ENCODE peak calls at places on chromosome 14, in four cellular contexts. One of them, this sample, is unnamed.

GRCh38 chr14:52003324-52003723 is 14.0 kb downstream of the RTRAF start:
- DNase-seq in HepG2: no peak
- DNase-seq in H1: no peak
- DNase-seq in K562: no peak
- DNase-seq in this sample: no peak

GRCh38 chr14:90023176-90023896 is 38.5 kb upstream of the KCNK13 start:
- DNase-seq in H1: no peak
- DNase-seq in K562: no peak
- DNase-seq in HepG2: no peak
- DNase-seq in this sample: no peak

GRCh38 chr14:41607966-41608663 is 1.4 kb downstream of the LRFN5 start:
- DNase-seq in H1: no peak
- DNase-seq in K562: no peak
- DNase-seq in HepG2: no peak
- DNase-seq in this sample: no peak

GRCh38 chr14:100567009-100567876 is 20.0 kb downstream of the BEGAIN start:
- DNase-seq in H1: no peak
- DNase-seq in HepG2: no peak
- DNase-seq in K562: no peak
- DNase-seq in this sample: no peak

GRCh38 chr14:94599656-94600004 is 12.6 kb upstream of the SERPINA3 start:
- DNase-seq in K562: no peak
- DNase-seq in H1: no peak
- DNase-seq in HepG2: no peak
- DNase-seq in this sample: peak

GRCh38 chr14:58200480-58200841 is 512 bp downstream of the ACTR10 start:
- DNase-seq in H1: no peak
- DNase-seq in K562: no peak
- DNase-seq in HepG2: no peak
- DNase-seq in this sample: no peak

GRCh38 chr14:45284802-45285201 is 31.8 kb upstream of the MIS18BP1 start:
- DNase-seq in H1: no peak
- DNase-seq in K562: peak
- DNase-seq in HepG2: no peak
- DNase-seq in this sample: peak

GRCh38 chr14:77791225-77791600 is 8.7 kb upstream of the ADCK1 start:
- DNase-seq in HepG2: peak
- DNase-seq in K562: no peak
- DNase-seq in H1: no peak
- DNase-seq in this sample: no peak

GRCh38 chr14:34733245-34733644 is 18.9 kb upstream of the CFL2 start:
- DNase-seq in K562: no peak
- DNase-seq in HepG2: no peak
- DNase-seq in H1: no peak
- DNase-seq in this sample: no peak
- TF ChIP-seq EP300 in K562: no peak
- TF ChIP-seq EP300 in HepG2: no peak
- TF ChIP-seq EP300 in H1: no peak
- TF ChIP-seq EP300 in this sample: no peak

GRCh38 chr14:80491131-80491530 is 279.8 kb upstream of the DIO2 start:
- DNase-seq in K562: no peak
- DNase-seq in HepG2: peak
- DNase-seq in H1: peak
- DNase-seq in this sample: no peak
- TF ChIP-seq MAFK in K562: no peak
- TF ChIP-seq MAFK in HepG2: no peak
- TF ChIP-seq MAFK in H1: no peak
- TF ChIP-seq MAFK in this sample: no peak

GRCh38 chr14:102078840-102079699 is 7.8 kb downstream of the HSP90AA1 start:
- DNase-seq in H1: no peak
- DNase-seq in K562: no peak
- DNase-seq in HepG2: no peak
- DNase-seq in this sample: no peak

GRCh38 chr14:102081231-102082080 is 5.4 kb downstream of the HSP90AA1 start:
- DNase-seq in K562: no peak
- DNase-seq in HepG2: no peak
- DNase-seq in H1: no peak
- DNase-seq in this sample: no peak

GRCh38 chr14:102078344-102078743 is 8.5 kb downstream of the HSP90AA1 start:
- DNase-seq in H1: no peak
- DNase-seq in HepG2: no peak
- DNase-seq in K562: no peak
- DNase-seq in this sample: no peak

GRCh38 chr14:102080183-102081080 is 6.4 kb downstream of the HSP90AA1 start:
- DNase-seq in H1: no peak
- DNase-seq in K562: no peak
- DNase-seq in HepG2: no peak
- DNase-seq in this sample: no peak

DNA sequence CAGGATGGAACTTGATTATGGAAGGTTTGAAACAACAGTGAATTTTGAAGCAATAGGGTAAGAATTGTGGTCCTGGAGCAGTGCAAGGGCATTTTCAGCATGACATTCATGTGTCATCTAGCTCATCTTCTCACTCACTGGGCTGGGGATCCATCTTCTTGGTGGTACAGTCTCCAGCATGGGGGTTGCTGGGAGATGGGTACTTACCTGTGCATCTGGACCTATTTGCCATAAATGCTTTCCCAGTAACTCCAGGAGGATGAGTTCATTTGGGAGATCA is 7.2 kb downstream of the HSP90AA1 start:
- DNase-seq in K562: no peak
- DNase-seq in H1: no peak
- DNase-seq in HepG2: no peak
- DNase-seq in this sample: no peak
- TF ChIP-seq CTCF in K562: no peak
- TF ChIP-seq CTCF in H1: no peak
- TF ChIP-seq CTCF in HepG2: no peak
- TF ChIP-seq CTCF in this sample: no peak

GRCh38 chr14:24114536-24115450 is at the start of the genes DCAF11 and NRL:
- DNase-seq in K562: peak
- DNase-seq in H1: peak
- DNase-seq in HepG2: peak
- DNase-seq in this sample: peak
- TF ChIP-seq EP300 in K562: no peak
- TF ChIP-seq EP300 in H1: no peak
- TF ChIP-seq EP300 in HepG2: peak
- TF ChIP-seq EP300 in this sample: no peak

DNA sequence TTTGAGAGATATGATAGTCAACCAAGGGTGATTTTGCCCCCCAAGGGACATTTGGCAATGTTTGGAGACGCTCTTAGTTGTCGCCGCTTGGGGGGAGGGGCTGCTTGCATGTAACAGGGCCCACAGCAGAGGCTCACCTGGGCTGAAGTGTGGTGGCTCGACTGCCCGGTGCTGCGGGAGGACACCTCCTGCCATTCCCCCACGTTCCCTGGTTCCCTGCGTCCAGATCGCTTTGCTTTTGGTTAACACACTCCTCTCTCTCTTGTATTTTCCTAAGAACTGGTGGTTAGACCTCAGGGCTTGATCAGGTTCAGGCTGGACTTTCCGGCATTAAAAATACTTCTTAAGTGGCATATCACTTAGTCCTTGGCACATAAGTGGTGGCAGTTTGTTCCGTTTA is 18.9 kb downstream of the PPP2R5C start:
- DNase-seq in H1: no peak
- DNase-seq in K562: no peak
- DNase-seq in HepG2: no peak
- DNase-seq in this sample: no peak
- TF ChIP-seq MAFK in H1: no peak
- TF ChIP-seq MAFK in K562: no peak
- TF ChIP-seq MAFK in HepG2: no peak
- TF ChIP-seq MAFK in this sample: no peak

DNA sequence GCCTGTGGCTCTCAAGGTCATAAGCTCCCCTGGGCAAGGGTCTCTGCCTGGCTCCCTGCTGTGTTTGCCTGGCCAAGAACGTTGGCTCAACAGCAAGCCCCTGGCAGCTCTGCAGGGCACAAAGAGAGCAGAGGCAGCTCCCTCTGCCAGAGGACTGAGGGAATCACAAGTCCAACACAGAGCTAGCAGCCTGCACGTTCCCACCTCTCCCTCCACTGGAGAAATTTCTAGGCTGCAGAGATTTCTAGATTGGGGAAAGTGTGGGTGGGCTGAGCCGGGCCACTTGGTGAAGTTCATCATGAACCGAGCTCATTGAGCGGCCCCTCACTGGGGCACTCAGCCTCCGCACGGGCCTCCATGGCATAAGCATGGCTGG is 19.8 kb downstream of the ZFYVE21 start:
- DNase-seq in H1: no peak
- DNase-seq in HepG2: no peak
- DNase-seq in K562: no peak
- DNase-seq in this sample: no peak
- TF ChIP-seq CTCF in H1: no peak
- TF ChIP-seq CTCF in HepG2: no peak
- TF ChIP-seq CTCF in K562: no peak
- TF ChIP-seq CTCF in this sample: no peak

This sample was measured in A549.